ENCODE peak calls at places on chromosomes 7 and 10, in ten cellular contexts. N, L, E, Y, H, U, R, I, Z and W are unnamed samples.
A peak's percentile ranks its signal among the peaks of the same experiment; 100 is the strongest.

GRCh38 chr10:101014966-101015581 is 15.5 kb downstream of the LZTS2 start:
- DNase-seq in N (no peak), L (no peak), E (no peak), Y (peak; percentile 90), H (no peak), U (no peak), R (no peak), I (no peak), Z (no peak), W (no peak)

GRCh38 chr10:98096316-98096715 is 38.1 kb upstream of the R3HCC1L start:
- DNase-seq in N (no peak), L (no peak), E (no peak), Y (no peak), H (no peak), U (no peak), R (no peak), I (no peak), Z (no peak), W (no peak)

GRCh38 chr10:58104419-58104818 is 163.3 kb downstream of the IPMK start:
- DNase-seq in N (no peak), L (no peak), E (no peak), Y (peak; percentile 76), H (no peak), U (no peak), R (no peak), I (no peak), Z (no peak), W (no peak)

GRCh38 chr7:70694357-70694908 is 437.5 kb upstream of the GALNT17 start:
- DNase-seq in N (no peak), L (peak; percentile 58), E (peak; percentile 74), Y (peak; percentile 54), H (no peak), U (peak; percentile 38), R (peak; percentile 10), I (no peak), Z (no peak), W (peak; percentile 47)

GRCh38 chr7:141575654-141576448 is 24.6 kb downstream of the AGK start:
- DNase-seq in N (no peak), L (no peak), E (no peak), Y (no peak), H (no peak), U (no peak), R (no peak), I (no peak), Z (no peak), W (no peak)

GRCh38 chr10:43204943-43205671 is 61.8 kb downstream of the RASGEF1A start:
- DNase-seq in N (peak; percentile 47), L (peak; percentile 33), E (peak; percentile 78), Y (peak; percentile 47), H (peak; percentile 68), U (peak; percentile 35), R (no peak), I (no peak), Z (peak; percentile 82), W (no peak)

GRCh38 chr10:24303522-24304310 is 94.8 kb downstream of the KIAA1217 start:
- DNase-seq in N (no peak), L (no peak), E (no peak), Y (peak; percentile 53), H (no peak), U (no peak), R (no peak), I (no peak), Z (no peak), W (no peak)

GRCh38 chr7:26061340-26062239 is 90.4 kb upstream of the NFE2L3 start:
- DNase-seq in N (no peak), L (peak; percentile 56), E (peak; percentile 75), Y (peak; percentile 8), H (peak; percentile 68), U (peak; percentile 72), R (peak; percentile 83), I (no peak), Z (no peak), W (peak; percentile 76)

GRCh38 chr7:127320974-127321373 is 68.2 kb upstream of the GRM8 start:
- DNase-seq in N (no peak), L (no peak), E (no peak), Y (no peak), H (no peak), U (no peak), R (no peak), I (no peak), Z (no peak), W (no peak)

GRCh38 chr7:18405731-18406130 is 89.8 kb upstream of the HDAC9 start:
- DNase-seq in N (no peak), L (no peak), E (no peak), Y (no peak), H (no peak), U (no peak), R (no peak), I (no peak), Z (no peak), W (no peak)

GRCh38 chr7:134703781-134704180 is 57.1 kb downstream of the BPGM start:
- DNase-seq in N (no peak), L (no peak), E (no peak), Y (peak; percentile 88), H (no peak), U (no peak), R (peak; percentile 69), I (no peak), Z (no peak), W (no peak)

DNA sequence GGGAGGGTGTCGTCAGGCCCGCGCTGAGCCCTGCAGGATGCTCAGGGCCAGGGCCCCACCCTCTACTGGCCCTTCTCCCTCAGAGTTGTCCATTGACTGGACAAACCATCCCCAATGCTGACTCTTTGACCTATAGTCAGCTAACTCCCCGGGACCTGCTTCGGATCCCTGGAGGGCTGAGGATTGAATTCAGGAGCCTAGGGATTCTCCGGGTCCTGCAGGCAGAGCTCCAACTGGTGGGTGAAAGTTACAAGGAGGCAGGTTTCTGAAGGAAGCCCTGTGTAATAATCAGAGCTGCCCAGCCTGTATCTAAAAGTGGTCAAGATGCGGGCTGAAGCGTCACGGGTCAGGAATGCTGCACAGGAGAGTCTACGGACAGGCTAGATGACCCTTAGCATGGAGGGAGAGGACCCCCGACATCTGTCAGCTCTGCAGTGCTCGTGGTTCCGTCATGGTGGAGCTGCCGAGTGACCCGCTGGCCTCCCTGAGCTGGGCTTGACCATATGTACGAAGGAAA is 602 bp upstream of the CALHM2 start:
- DNase-seq in N (no peak), L (no peak), E (no peak), Y (no peak), H (no peak), U (no peak), R (no peak), I (no peak), Z (no peak), W (no peak)
- H3K4me3 ChIP-seq in N (no peak overlapping the region), L (no peak overlapping the region), E (peak overlapping the region; percentile 90), Y (peak overlapping the region; percentile 90), H (peak overlapping the region; percentile 42), U (peak overlapping the region; percentile 50), R (peak overlapping the region; percentile 77), I (peak overlapping the region; percentile 91), Z (peak overlapping the region; percentile 58), W (peak overlapping the region; percentile 46)

DNA sequence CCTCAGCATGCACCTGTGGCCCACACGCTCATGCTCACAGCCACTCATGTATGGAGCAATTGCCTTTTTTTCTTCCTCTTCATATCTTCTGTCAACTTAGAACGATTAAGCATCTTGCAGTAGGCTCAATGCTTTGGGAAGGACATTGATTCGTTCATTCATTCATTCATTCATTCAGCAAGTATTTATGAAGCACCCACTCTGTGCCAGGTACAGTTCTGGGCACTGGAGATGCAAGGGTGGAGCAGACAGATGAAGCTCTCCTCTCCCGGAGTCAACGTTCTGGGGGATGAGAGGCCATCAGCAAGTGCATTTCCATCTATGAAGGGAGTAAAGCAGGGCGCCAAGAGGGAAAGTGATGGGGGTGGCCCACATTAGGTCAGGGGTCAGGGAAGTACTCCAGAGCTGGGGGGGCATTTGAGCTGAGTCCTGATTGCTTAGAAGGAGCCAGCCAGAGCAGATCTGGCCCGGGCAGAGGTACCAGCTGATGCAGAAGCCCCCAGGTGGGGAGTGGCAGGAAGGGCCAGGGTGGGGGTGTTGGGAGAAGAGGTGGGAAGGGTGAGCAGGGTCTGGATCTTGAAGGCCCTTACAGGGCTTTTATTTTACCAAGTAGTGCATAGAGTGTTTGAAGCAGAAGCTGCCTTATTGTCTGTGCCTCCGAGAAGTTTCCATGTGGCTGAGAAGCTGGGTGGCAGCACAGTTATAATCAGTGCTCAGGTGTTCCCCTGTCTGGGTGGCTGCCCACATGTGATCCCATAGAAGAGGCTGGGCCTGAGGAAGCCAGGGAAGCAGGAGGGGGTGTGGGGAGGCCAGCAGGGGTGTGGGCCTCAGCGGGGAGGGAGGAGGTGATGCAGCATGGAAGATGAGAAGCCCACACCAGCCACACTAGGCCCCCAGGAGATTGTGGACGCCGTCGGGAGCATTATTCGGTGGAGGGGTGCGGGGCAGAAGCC is 36.2 kb downstream of the CHST3 start:
- DNase-seq in N (no peak), L (no peak), E (no peak), Y (no peak), H (no peak), U (no peak), R (no peak), I (no peak), Z (no peak), W (no peak)
- H3K4me1 ChIP-seq in N (peaks cover 52% of the 10 kb centered on the region), L (peaks cover 17% of the 10 kb centered on the region), E (peaks cover 37% of the 10 kb centered on the region), Y (peaks cover 24% of the 10 kb centered on the region), H (peaks cover 37% of the 10 kb centered on the region), U (peaks cover 55% of the 10 kb centered on the region), R (peaks cover 59% of the 10 kb centered on the region), I (peaks cover 60% of the 10 kb centered on the region), Z (peaks cover 60% of the 10 kb centered on the region), W (peaks cover 2% of the 10 kb centered on the region)

GRCh38 chr7:57176928-57177635 is 44.8 kb upstream of the ZNF479 start:
- DNase-seq in N (no peak), L (no peak), E (no peak), Y (no peak), H (no peak), U (no peak), R (no peak), I (no peak), Z (no peak), W (no peak)
- H3K9me3 ChIP-seq in N (no peaks in the 10 kb centered on the region), L (peaks cover 47% of the 10 kb centered on the region), E (peaks cover 7% of the 10 kb centered on the region), Y (no peaks in the 10 kb centered on the region), H (peaks cover 6% of the 10 kb centered on the region), U (no peaks in the 10 kb centered on the region), R (peaks cover 7% of the 10 kb centered on the region), I (peaks cover 9% of the 10 kb centered on the region), Z (peaks cover 33% of the 10 kb centered on the region), W (no peaks in the 10 kb centered on the region)

GRCh38 chr7:21542891-21543527 is at the start of gene DNAH11:
- DNase-seq in N (no peak), L (peak; percentile 57), E (peak; percentile 82), Y (peak; percentile 34), H (peak; percentile 40), U (peak; percentile 72), R (no peak), I (no peak), Z (no peak), W (peak; percentile 38)

GRCh38 chr7:21543528-21544302 is 876 bp downstream of the DNAH11 start:
- DNase-seq in N (no peak), L (peak; percentile 17), E (peak; percentile 65), Y (peak; percentile 2), H (no peak), U (no peak), R (no peak), I (no peak), Z (no peak), W (no peak)

GRCh38 chr7:21548491-21548890 is 5.7 kb downstream of the DNAH11 start:
- DNase-seq in N (no peak), L (no peak), E (no peak), Y (no peak), H (no peak), U (no peak), R (no peak), I (no peak), Z (no peak), W (no peak)

GRCh38 chr7:21547511-21547910 is 4.7 kb downstream of the DNAH11 start:
- DNase-seq in N (no peak), L (no peak), E (no peak), Y (no peak), H (no peak), U (no peak), R (no peak), I (no peak), Z (no peak), W (no peak)

GRCh38 chr7:21544303-21544656 is 1.4 kb downstream of the DNAH11 start:
- DNase-seq in N (no peak), L (no peak), E (no peak), Y (no peak), H (no peak), U (no peak), R (no peak), I (no peak), Z (no peak), W (no peak)
- H3K4me3 ChIP-seq in N (peak overlapping the region; percentile 55), L (no peak overlapping the region), E (peak overlapping the region; percentile 51), Y (no peak overlapping the region), H (no peak overlapping the region), U (no peak overlapping the region), R (no peak overlapping the region), I (peak overlapping the region; percentile 76), Z (peak overlapping the region; percentile 53), W (no peak overlapping the region)